ENCODE peak calls at places on chromosomes 3 and 15, in seven cellular contexts. Y is A549, Q is stomach, T is tibial nerve, I is ovary, P is K562, C is H1. V is an unnamed sample.

GRCh38 chr15:66188464-66188863 is 65.1 kb downstream of the MEGF11 start:
- DNase-seq in Y (no peak), Q (no peak), T (no peak), I (no peak), P (no peak), C (no peak), V (no peak)

GRCh38 chr3:15861163-15861562 is 63.4 kb upstream of the ANKRD28 start:
- DNase-seq in Y (no peak), Q (no peak), T (no peak), I (no peak), P (no peak), C (no peak), V (no peak)

GRCh38 chr3:74756586-74756985 is 142.1 kb upstream of the CNTN3 start:
- DNase-seq in Y (no peak), Q (no peak), T (no peak), I (no peak), P (no peak), C (no peak), V (no peak)

GRCh38 chr3:186839874-186840641 is 2.5 kb upstream of the ADIPOQ start:
- DNase-seq in Y (no peak), Q (no peak), T (no peak), I (no peak), P (no peak), C (no peak), V (no peak)

GRCh38 chr15:41022487-41023090 is 69.3 kb downstream of the CHAC1 start:
- DNase-seq in Y (peak; percentile 31), Q (peak; percentile 32), T (no peak), I (peak; percentile 34), P (peak; percentile 30), C (no peak), V (no peak)

GRCh38 chr3:100603449-100603848 is 6.0 kb upstream of the ADGRG7 start:
- DNase-seq in Y (peak; percentile 27), Q (no peak), T (no peak), I (no peak), P (no peak), C (no peak), V (no peak)

GRCh38 chr15:98873441-98874218 is 134.0 kb downstream of the PGPEP1L start:
- DNase-seq in Y (peak; percentile 97), Q (no peak), T (no peak), I (no peak), P (no peak), C (no peak), V (no peak)

GRCh38 chr3:42660898-42661297 is 7.4 kb downstream of the ZBTB47 start:
- DNase-seq in Y (no peak), Q (no peak), T (no peak), I (no peak), P (peak; percentile 60), C (no peak), V (no peak)

GRCh38 chr3:159039286-159039685 is 237.4 kb downstream of the MFSD1 start:
- DNase-seq in Y (no peak), Q (no peak), T (no peak), I (no peak), P (no peak), C (no peak), V (no peak)

GRCh38 chr3:52230889-52231499 is 5.5 kb upstream of the TLR9 start:
- DNase-seq in Y (no peak), Q (no peak), T (no peak), I (no peak), P (no peak), C (no peak), V (no peak)

GRCh38 chr3:141104151-141104741 is 53.1 kb downstream of the SPSB4 start:
- DNase-seq in Y (no peak), Q (peak; percentile 55), T (peak; percentile 21), I (no peak), P (no peak), C (no peak), V (no peak)

GRCh38 chr3:42128526-42128925 is 37.4 kb downstream of the TRAK1 start:
- DNase-seq in Y (no peak), Q (no peak), T (no peak), I (no peak), P (no peak), C (no peak), V (no peak)

GRCh38 chr3:195794708-195795107 is 17.0 kb downstream of the MUC4 start:
- DNase-seq in Y (no peak), Q (no peak), T (no peak), I (peak; percentile 2), P (no peak), C (no peak), V (no peak)

GRCh38 chr15:78715439-78715838 is 74.4 kb upstream of the CHRNB4 start:
- DNase-seq in Y (no peak), Q (no peak), T (no peak), I (no peak), P (no peak), C (no peak), V (no peak)

GRCh38 chr15:40594429-40594836 is 384 bp downstream of the KNL1 start:
- DNase-seq in Y (peak; percentile 54), Q (no peak), T (no peak), I (no peak), P (peak; percentile 62), C (peak; percentile 17), V (peak; percentile 89)

GRCh38 chr3:143216709-143217182 is 97.2 kb downstream of the CHST2 start:
- DNase-seq in Y (no peak), Q (no peak), T (no peak), I (no peak), P (no peak), C (no peak), V (no peak)

GRCh38 chr3:166661621-166662020 is 718.5 kb downstream of the ZBBX start:
- DNase-seq in Y (no peak), Q (no peak), T (no peak), I (no peak), P (no peak), C (no peak), V (no peak)

GRCh38 chr3:166100710-166101109 is 263.5 kb upstream of the BCHE start:
- DNase-seq in Y (no peak), Q (no peak), T (no peak), I (no peak), P (no peak), C (no peak), V (no peak)

GRCh38 chr3:132161608-132162007 is 126.8 kb upstream of the CPNE4 start:
- DNase-seq in Y (no peak), Q (no peak), T (no peak), I (no peak), P (no peak), C (peak; percentile 7), V (no peak)

GRCh38 chr3:177946965-177947364 is 589.3 kb upstream of the KCNMB2 start:
- DNase-seq in Y (no peak), Q (no peak), T (no peak), I (no peak), P (no peak), C (no peak), V (no peak)

GRCh38 chr3:177945999-177946398 is 590.2 kb upstream of the KCNMB2 start:
- DNase-seq in Y (no peak), Q (no peak), T (no peak), I (no peak), P (no peak), C (no peak), V (no peak)

GRCh38 chr3:177942911-177943310 is 593.3 kb upstream of the KCNMB2 start:
- DNase-seq in Y (no peak), Q (no peak), T (no peak), I (no peak), P (no peak), C (no peak), V (no peak)

GRCh38 chr3:177946515-177946914 is 589.7 kb upstream of the KCNMB2 start:
- DNase-seq in Y (no peak), Q (no peak), T (no peak), I (no peak), P (no peak), C (no peak), V (no peak)

GRCh38 chr3:177944228-177944661 is 592.0 kb upstream of the KCNMB2 start:
- DNase-seq in Y (no peak), Q (no peak), T (no peak), I (no peak), P (no peak), C (no peak), V (no peak)
- TF ChIP-seq EP300 in Y (no peak), Q (no peak), T (no peak), I (no peak), P (no peak), C (no peak), V (no peak)

GRCh38 chr15:57388199-57388863 is 12.0 kb downstream of the CGNL1 start:
- DNase-seq in Y (no peak), Q (no peak), T (no peak), I (no peak), P (no peak), C (no peak), V (no peak)
- H3K4me3 ChIP-seq in Y (no peak overlapping the region), Q (no peak overlapping the region), T (no peak overlapping the region), I (no peak overlapping the region), P (no peak overlapping the region), C (peak overlapping the region; percentile 29), V (no peak overlapping the region)

GRCh38 chr3:128726691-128727031 is 678 bp downstream of the RAB7A start:
- DNase-seq in Y (no peak), Q (peak; percentile 61), T (peak; percentile 48), I (peak; percentile 57), P (no peak), C (no peak), V (no peak)

GRCh38 chr3:128727485-128727884 is 1.5 kb downstream of the RAB7A start:
- DNase-seq in Y (no peak), Q (no peak), T (no peak), I (no peak), P (no peak), C (no peak), V (no peak)

GRCh38 chr3:128725547-128725931 is 444 bp upstream of the RAB7A start:
- DNase-seq in Y (no peak), Q (no peak), T (no peak), I (no peak), P (no peak), C (no peak), V (no peak)

GRCh38 chr3:128727059-128727458 is 1.1 kb downstream of the RAB7A start:
- DNase-seq in Y (no peak), Q (no peak), T (no peak), I (no peak), P (no peak), C (no peak), V (no peak)

DNA sequence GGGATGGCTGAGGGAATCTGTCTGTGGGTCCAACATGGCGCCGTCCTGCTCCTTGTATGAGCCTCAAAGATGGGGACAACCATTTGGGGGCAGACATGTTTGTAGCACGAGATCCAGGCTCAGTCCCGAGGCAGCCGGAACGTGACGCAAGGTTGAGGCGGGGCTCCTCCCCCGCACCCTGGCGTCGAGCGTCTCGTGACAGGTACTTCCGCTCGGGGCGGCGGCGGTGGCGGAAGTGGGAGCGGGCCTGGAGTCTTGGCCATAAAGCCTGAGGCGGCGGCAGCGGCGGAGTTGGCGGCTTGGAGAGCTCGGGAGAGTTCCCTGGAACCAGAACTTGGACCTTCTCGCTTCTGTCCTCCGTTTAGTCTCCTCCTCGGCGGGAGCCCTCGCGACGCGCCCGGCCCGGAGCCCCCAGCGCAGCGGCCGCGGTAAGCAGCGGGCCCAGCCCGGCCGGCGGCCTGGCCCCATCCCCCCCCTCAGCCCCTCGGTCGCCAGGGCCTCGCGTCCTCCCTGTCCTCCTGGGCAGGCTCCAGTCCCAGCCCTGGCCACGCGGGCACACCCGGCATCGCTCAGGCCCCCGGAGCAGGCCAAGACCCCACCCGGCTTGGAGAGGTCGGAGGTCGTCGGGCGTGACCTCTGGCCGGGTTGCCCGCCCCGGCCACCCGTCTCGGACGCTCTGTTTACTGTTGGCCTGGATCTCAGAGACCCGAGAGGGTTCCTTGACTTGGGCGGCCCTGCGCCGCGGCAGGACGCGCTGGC is at the start of gene RAB7A:
- DNase-seq in Y (peak; percentile 90), Q (peak; percentile 98), T (peak; percentile 95), I (peak; percentile 98), P (peak; percentile 83), C (peak; percentile 93), V (peak; percentile 99)
- TF ChIP-seq EP300 in Y (no peak), Q (peak; percentile 70), T (peak; percentile 99), I (peak; percentile 94), P (peak; percentile 53), C (peak; percentile 59), V (no peak)

GRCh38 chr15:71008250-71008870 is 106.9 kb upstream of the THSD4 start:
- DNase-seq in Y (no peak), Q (no peak), T (no peak), I (no peak), P (no peak), C (no peak), V (no peak)
- H3K4me3 ChIP-seq in Y (no peak overlapping the region), Q (no peak overlapping the region), T (no peak overlapping the region), I (no peak overlapping the region), P (no peak overlapping the region), C (no peak overlapping the region), V (no peak overlapping the region)